ENCODE peak calls at places on chromosome 10, in nine cellular contexts. H, T, N, J, X, D, B, S and G are unnamed samples.

GRCh38 chr10:69215405-69216176 is 4.5 kb upstream of the HKDC1 start:
- DNase-seq in H (no peak), S (no peak), D (no peak), T (no peak), X (no peak), B (no peak), N (peak; percentile 6), J (no peak), G (no peak)

GRCh38 chr10:90571876-90572275 is 286.0 kb downstream of the HTR7 start:
- DNase-seq in J (no peak), T (no peak), S (no peak), N (peak; percentile 68), D (no peak), X (no peak), H (no peak), B (no peak), G (no peak)

GRCh38 chr10:5953676-5954075 is 23.7 kb downstream of the IL15RA start:
- DNase-seq in J (no peak), N (no peak), D (no peak), H (no peak), T (no peak), X (no peak), B (no peak), S (no peak), G (no peak)

GRCh38 chr10:11227103-11227502 is 209.4 kb downstream of the CELF2 start:
- DNase-seq in X (no peak), D (no peak), H (no peak), T (no peak), S (no peak), J (no peak), B (no peak), N (no peak), G (no peak)

GRCh38 chr10:60798031-60798430 is 19.8 kb downstream of the CDK1 start:
- DNase-seq in H (no peak), J (no peak), X (no peak), D (no peak), T (no peak), B (no peak), S (no peak), N (peak; percentile 24), G (no peak)

GRCh38 chr10:79069325-79070090 is 742 bp downstream of the ZMIZ1 start:
- DNase-seq in S (peak; percentile 46), D (peak; percentile 60), B (peak; percentile 67), J (no peak), X (peak; percentile 67), N (peak; percentile 44), T (peak; percentile 85), H (no peak), G (peak; percentile 54)

GRCh38 chr10:119538632-119539358 is 3.7 kb downstream of the RGS10 start:
- DNase-seq in N (no peak), H (no peak), T (no peak), S (no peak), B (no peak), D (peak; percentile 56), X (no peak), J (no peak), G (peak; percentile 25)

GRCh38 chr10:51297438-51297837 is 223.2 kb downstream of the PRKG1 start:
- DNase-seq in B (no peak), J (no peak), T (no peak), N (peak; percentile 51), D (no peak), H (no peak), X (no peak), S (no peak), G (no peak)

GRCh38 chr10:103473261-103473671 is 5.8 kb downstream of the CALHM3 start:
- DNase-seq in J (no peak), H (no peak), D (no peak), X (no peak), T (no peak), N (no peak), S (no peak), B (no peak), G (no peak)

GRCh38 chr10:103474077-103474476 is 5.0 kb downstream of the CALHM3 start:
- DNase-seq in D (no peak), J (no peak), X (no peak), B (no peak), S (no peak), T (no peak), H (no peak), N (no peak), G (no peak)

GRCh38 chr10:103467391-103467790 is 8.7 kb upstream of the CALHM1 start:
- DNase-seq in X (no peak), D (no peak), S (no peak), T (no peak), J (no peak), N (no peak), B (no peak), H (no peak), G (no peak)

GRCh38 chr10:103472005-103472404 is 7.0 kb downstream of the CALHM3 start:
- DNase-seq in T (no peak), B (no peak), J (no peak), S (no peak), N (no peak), H (no peak), D (no peak), X (no peak), G (no peak)

DNA sequence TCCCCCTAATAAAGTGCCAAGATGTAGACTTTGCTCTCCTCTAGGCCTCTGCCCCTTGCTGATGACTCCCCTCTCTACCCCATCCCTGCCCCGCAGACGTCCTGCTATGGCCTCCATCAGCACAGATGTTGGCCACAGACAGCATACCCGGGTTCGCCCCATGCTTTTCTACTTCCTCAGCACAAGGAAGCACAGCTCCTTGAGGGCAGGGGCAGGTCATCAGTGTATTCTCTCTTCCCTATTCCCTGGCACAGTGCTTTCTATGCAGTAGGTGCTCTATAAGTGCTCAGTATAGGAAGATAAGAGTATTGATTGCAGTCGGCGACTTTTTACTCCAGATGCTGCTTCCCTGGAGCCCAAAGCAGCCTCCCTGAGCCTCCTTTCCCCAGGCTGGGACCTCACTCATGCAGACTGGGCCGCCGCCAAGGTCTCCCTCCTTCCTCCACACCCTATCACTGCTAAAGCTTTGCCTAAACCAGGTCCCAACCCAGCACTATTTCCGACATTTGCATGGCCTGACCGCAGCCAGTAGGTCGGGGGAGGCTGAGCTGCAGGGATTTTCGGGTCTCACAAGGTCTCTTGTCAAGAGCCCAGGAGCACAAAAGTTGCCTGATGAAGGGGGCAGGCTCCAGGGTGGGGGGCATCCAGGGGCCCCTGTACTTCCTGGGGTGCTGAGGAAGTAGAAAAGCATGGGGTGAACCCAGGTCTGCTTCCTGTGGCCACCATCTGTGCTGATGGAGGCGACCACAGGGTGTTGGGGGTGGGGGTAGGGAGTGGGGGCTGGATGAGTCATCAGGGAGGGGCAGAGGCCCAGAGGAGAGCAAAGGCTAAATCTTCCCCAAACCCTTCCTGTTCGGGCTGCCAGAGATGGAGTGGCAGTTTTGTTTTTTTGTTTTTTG is 8.0 kb downstream of the CALHM3 start:
- DNase-seq in H (peak; percentile 36), T (no peak), X (no peak), N (no peak), D (peak; percentile 91), B (no peak), J (no peak), S (no peak), G (peak; percentile 67)
- H3K4me1 ChIP-seq in H (peaks cover 28% of the 10 kb centered on the region), T (no peaks in the 10 kb centered on the region), X (peaks cover 46% of the 10 kb centered on the region), N (peaks cover 2% of the 10 kb centered on the region), D (peaks cover 31% of the 10 kb centered on the region), B (no peaks in the 10 kb centered on the region), J (peaks cover 11% of the 10 kb centered on the region), S (no peaks in the 10 kb centered on the region), G (peaks cover 25% of the 10 kb centered on the region)

GRCh38 chr10:18321371-18321770 is 181.1 kb downstream of the CACNB2 start:
- DNase-seq in N (no peak), J (no peak), S (no peak), X (no peak), D (no peak), H (no peak), T (no peak), B (no peak), G (no peak)

GRCh38 chr10:18328941-18329340 is 188.7 kb downstream of the CACNB2 start:
- DNase-seq in B (no peak), J (no peak), T (no peak), H (no peak), D (no peak), N (no peak), X (no peak), S (no peak), G (no peak)

GRCh38 chr10:18325410-18325809 is 185.2 kb downstream of the CACNB2 start:
- DNase-seq in D (no peak), N (no peak), X (no peak), T (no peak), J (no peak), H (no peak), S (no peak), B (no peak), G (no peak)

DNA sequence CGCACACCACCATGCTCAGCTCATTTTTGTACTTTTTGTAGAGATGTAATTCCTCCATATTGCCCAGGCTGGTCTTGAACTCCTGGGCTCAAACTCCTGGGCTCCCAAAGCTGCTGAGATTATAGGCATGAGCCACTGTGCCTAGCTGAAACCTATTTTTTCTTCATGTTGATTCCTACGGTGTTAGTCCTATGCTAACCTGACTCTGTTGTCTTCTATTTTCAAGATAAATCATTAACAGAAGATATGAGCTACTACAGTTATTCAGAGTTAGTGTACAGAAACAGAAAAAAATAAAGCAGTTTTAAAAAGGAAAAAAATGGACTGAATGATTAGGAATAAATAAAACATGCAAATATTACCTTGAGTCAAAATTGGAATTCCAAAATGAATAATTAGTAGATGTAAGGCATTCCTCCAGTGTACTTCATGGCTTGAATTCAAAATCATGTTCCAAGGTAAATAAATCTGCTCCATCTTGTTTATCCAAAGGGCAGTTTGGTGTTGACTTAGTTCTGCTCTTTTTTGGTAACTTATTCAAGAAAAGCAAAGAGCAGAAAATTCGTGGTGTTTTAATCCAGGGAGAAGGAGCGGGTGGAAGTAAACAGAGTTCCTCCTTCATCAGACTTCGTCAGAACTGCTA is 185.8 kb downstream of the CACNB2 start:
- DNase-seq in X (no peak), B (no peak), T (no peak), S (no peak), N (peak; percentile 29), D (no peak), J (no peak), H (no peak), G (no peak)
- H3K4me3 ChIP-seq in X (no peak overlapping the region), B (no peak overlapping the region), T (no peak overlapping the region), S (no peak overlapping the region), N (no peak overlapping the region), D (no peak overlapping the region), J (no peak overlapping the region), H (no peak overlapping the region), G (no peak overlapping the region)

DNA sequence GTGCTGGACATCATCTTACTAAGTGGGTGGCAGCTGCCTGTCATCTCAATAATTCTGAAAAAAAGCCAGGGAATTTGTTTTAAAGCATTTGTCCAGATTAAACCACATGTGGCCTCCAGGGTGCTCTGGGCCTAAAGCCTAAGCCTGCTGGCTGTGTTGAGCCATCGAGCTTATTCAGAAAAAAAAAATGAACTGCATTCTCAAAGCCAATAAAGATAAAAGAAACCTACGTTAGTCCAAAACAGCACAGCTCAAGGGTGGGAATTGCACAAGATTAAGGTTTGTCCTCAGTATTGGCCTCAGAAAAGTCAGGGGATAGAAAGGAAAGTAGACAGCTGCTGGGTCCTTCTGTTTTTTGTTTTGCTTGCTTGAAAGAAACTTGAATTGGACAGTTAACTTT is 22.6 kb upstream of the PRTFDC1 start:
- DNase-seq in B (peak; percentile 85), X (peak; percentile 48), D (no peak), J (no peak), T (peak; percentile 74), N (peak; percentile 82), H (no peak), S (no peak), G (no peak)
- H3K27ac ChIP-seq in B (peak overlapping the region; percentile 82), X (no peak overlapping the region), D (no peak overlapping the region), J (no peak overlapping the region), T (peak overlapping the region; percentile 17), N (no peak overlapping the region), H (no peak overlapping the region), S (no peak overlapping the region), G (no peak overlapping the region)

DNA sequence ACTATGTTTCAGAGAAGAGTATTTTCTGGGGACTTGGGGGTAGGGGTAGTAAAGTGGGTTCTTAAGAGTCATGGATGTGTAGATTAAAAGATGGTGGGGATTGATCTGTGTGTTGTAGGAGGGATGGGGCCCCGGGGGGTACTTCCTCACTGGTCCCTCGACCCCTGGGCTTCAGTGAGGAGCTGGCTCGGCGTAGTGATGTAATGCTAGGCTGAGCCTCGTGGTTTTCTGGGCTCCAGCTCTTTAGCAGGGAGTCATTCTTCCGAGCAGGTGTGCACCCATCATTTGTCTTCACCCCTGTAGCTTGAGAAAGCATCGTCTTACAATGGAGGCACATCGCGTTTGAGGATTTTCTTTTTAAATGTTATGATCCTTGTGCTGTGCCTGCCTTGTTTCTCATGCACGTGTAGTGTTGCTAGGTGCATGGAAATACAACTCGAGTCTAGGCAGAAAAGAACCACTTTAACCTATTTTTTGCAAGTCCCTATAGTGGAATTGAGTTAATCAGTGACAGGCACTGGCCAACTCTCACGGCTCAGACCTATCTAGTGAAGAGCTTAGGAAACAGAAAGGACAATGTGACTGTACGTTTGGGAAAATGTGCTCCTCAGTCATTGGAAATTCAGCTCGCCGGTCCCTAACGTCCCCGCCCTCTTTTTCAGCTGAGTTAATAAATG is 106.1 kb upstream of the BTBD16 start:
- DNase-seq in X (no peak), N (no peak), B (no peak), J (no peak), S (no peak), D (no peak), T (no peak), H (no peak), G (no peak)
- H3K4me1 ChIP-seq in X (peaks cover 13% of the 10 kb centered on the region), N (no peaks in the 10 kb centered on the region), B (peaks cover 4% of the 10 kb centered on the region), J (peaks cover 30% of the 10 kb centered on the region), S (peaks cover 16% of the 10 kb centered on the region), D (no peaks in the 10 kb centered on the region), T (no peaks in the 10 kb centered on the region), H (no peaks in the 10 kb centered on the region), G (peaks cover 3% of the 10 kb centered on the region)